ENCODE peak calls at places on chromosomes 3 and 15, in four cellular contexts. D is HCT116, S is IMR-90, R is PC-3. A is an unnamed sample.

GRCh38 chr3:70829101-70829500 is 516.7 kb upstream of the MDFIC2 start:
- DNase-seq in D (no peak), S (peak; percentile 88), R (no peak), A (peak; percentile 87)

GRCh38 chr15:39920510-39921273 is 626 bp upstream of the GPR176 start:
- DNase-seq in R (peak; percentile 80), S (peak; percentile 84), D (no peak), A (peak; percentile 97)

GRCh38 chr3:159260049-159260662 is 458.3 kb downstream of the MFSD1 start:
- DNase-seq in D (peak; percentile 45), S (peak; percentile 77), R (peak; percentile 81), A (peak; percentile 88)

GRCh38 chr15:101310508-101310907 is 15.5 kb upstream of the SNRPA1 start:
- DNase-seq in S (no peak), R (no peak), D (no peak), A (no peak)

GRCh38 chr3:31762016-31762764 is 218.9 kb downstream of the OSBPL10 start:
- DNase-seq in S (no peak), R (no peak), D (no peak), A (no peak)

GRCh38 chr3:4744405-4745239 is 234.6 kb upstream of the BHLHE40 start:
- DNase-seq in S (peak; percentile 82), D (no peak), R (peak; percentile 94), A (peak; percentile 70)

GRCh38 chr15:31024330-31024729 is 32.9 kb upstream of the MTMR10 start:
- DNase-seq in R (peak; percentile 32), S (peak; percentile 99), D (peak; percentile 16), A (peak; percentile 78)

GRCh38 chr3:144018776-144019175 is 47.2 kb downstream of the DIPK2A start:
- DNase-seq in D (no peak), S (peak; percentile 94), R (peak; percentile 49), A (peak; percentile 87)

GRCh38 chr15:60721706-60722105 is 242.8 kb upstream of the ICE2 start:
- DNase-seq in D (no peak), R (no peak), S (peak; percentile 80), A (peak; percentile 56)

GRCh38 chr3:31639828-31640227 is 107.1 kb downstream of the STT3B start:
- DNase-seq in S (no peak), D (no peak), R (no peak), A (no peak)

GRCh38 chr15:56869573-56869972 is 48.9 kb upstream of the TCF12 start:
- DNase-seq in S (no peak), D (peak; percentile 33), R (no peak), A (peak; percentile 51)

GRCh38 chr15:31325432-31325975 is 1.1 kb upstream of the KLF13 start:
- DNase-seq in R (peak; percentile 4), S (peak; percentile 6), D (no peak), A (peak; percentile 58)

GRCh38 chr3:166518040-166518439 is 680.8 kb upstream of the BCHE start:
- DNase-seq in S (no peak), R (no peak), D (no peak), A (no peak)

GRCh38 chr15:25674948-25675347 is 188.2 kb downstream of the ATP10A start:
- DNase-seq in S (no peak), D (no peak), R (no peak), A (no peak)

GRCh38 chr15:20106026-20106425 is 435.6 kb downstream of the GOLGA6L6 start:
- DNase-seq in D (no peak), S (no peak), R (no peak), A (no peak)

GRCh38 chr3:47117803-47118364 is 46.0 kb downstream of the SETD2 start:
- DNase-seq in D (no peak), R (no peak), S (no peak), A (no peak)

GRCh38 chr15:55799287-55800212 is 56.6 kb upstream of the PRTG start:
- DNase-seq in R (peak; percentile 43), S (peak; percentile 52), D (peak; percentile 32), A (peak; percentile 66)

GRCh38 chr15:67331676-67332075 is 77.1 kb downstream of the IQCH start:
- DNase-seq in S (peak; percentile 7), R (no peak), D (no peak), A (peak; percentile 13)

GRCh38 chr3:19898725-19899124 is 35.3 kb downstream of the EFHB start:
- DNase-seq in D (no peak), S (peak; percentile 8), R (peak; percentile 38), A (no peak)

GRCh38 chr3:71225951-71226564 is 357.5 kb downstream of the FOXP1 start:
- DNase-seq in D (no peak), S (peak; percentile 38), R (no peak), A (peak; percentile 38)

GRCh38 chr3:134148534-134148933 is 102.1 kb downstream of the RYK start:
- DNase-seq in D (no peak), R (no peak), S (peak; percentile 18), A (peak; percentile 57)

GRCh38 chr15:65326109-65326508 is 21.6 kb downstream of the RNU5B-1 start:
- DNase-seq in R (no peak), D (no peak), S (no peak), A (no peak)

GRCh38 chr3:111737056-111737711 is 121.9 kb upstream of the PHLDB2 start:
- DNase-seq in D (no peak), S (no peak), R (no peak), A (no peak)

GRCh38 chr3:145326666-145327065 is 834.3 kb downstream of the PLOD2 start:
- DNase-seq in S (no peak), R (no peak), D (no peak), A (no peak)

GRCh38 chr3:9153763-9154601 is 95.5 kb downstream of the SRGAP3 start:
- DNase-seq in R (no peak), S (no peak), D (no peak), A (peak; percentile 83)

GRCh38 chr3:87088366-87088983 is 97.5 kb upstream of the VGLL3 start:
- DNase-seq in R (no peak), D (no peak), S (no peak), A (peak; percentile 67)

GRCh38 chr3:105281989-105282388 is 84.7 kb upstream of the ALCAM start:
- DNase-seq in R (no peak), D (no peak), S (no peak), A (no peak)

GRCh38 chr3:105274536-105274935 is 92.2 kb upstream of the ALCAM start:
- DNase-seq in S (no peak), D (no peak), R (peak; percentile 74), A (no peak)

GRCh38 chr3:105278688-105279087 is 88.0 kb upstream of the ALCAM start:
- DNase-seq in R (no peak), D (no peak), S (no peak), A (no peak)

GRCh38 chr3:105274958-105275357 is 91.8 kb upstream of the ALCAM start:
- DNase-seq in S (peak; percentile 49), R (peak; percentile 95), D (no peak), A (peak; percentile 70)

DNA sequence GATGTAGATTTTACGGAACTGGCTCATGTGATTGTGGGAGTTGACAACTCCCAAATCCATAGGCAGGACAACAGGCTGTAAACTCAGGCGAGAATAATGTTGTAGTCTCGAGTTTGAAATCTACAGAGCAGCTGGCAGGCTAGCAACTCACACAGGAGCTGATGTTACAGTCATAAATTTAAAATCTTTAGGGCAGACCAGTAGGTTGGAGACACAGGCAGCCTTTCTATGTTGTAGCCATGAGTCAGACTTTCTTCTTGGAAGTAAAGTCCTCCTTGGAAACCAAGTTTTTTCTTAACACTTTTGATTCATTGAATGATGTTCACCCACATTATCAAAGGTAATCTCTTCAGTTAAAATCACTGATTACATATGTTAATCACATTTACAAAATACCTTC is 89.1 kb upstream of the ALCAM start:
- DNase-seq in S (peak; percentile 41), R (peak; percentile 59), D (no peak), A (peak; percentile 50)
- H3K4me3 ChIP-seq in S (no peak overlapping the region), R (no peak overlapping the region), D (no peak overlapping the region), A (no peak overlapping the region)

GRCh38 chr3:50229490-50229889 is 6.5 kb upstream of the GNAI2 start:
- DNase-seq in S (no peak), R (no peak), D (no peak), A (no peak)
- H3K27ac ChIP-seq in S (no peak overlapping the region), R (no peak overlapping the region), D (peak overlapping the region; percentile 87), A (no peak overlapping the region)

GRCh38 chr15:95235033-95235432 is 1003.7 kb downstream of the MCTP2 start:
- DNase-seq in D (no peak), R (no peak), S (no peak), A (no peak)
- H3K9ac ChIP-seq in D (no peak overlapping the region), R (no peak overlapping the region), S (no peak overlapping the region), A (no peak overlapping the region)

GRCh38 chr3:171258316-171258715 is 201.9 kb downstream of the TNIK start:
- DNase-seq in S (no peak), R (no peak), D (peak; percentile 56), A (peak; percentile 28)

GRCh38 chr3:171257251-171258179 is 202.7 kb downstream of the TNIK start:
- DNase-seq in R (peak; percentile 25), S (peak; percentile 65), D (no peak), A (peak; percentile 77)

GRCh38 chr3:171256445-171257250 is 203.6 kb downstream of the TNIK start:
- DNase-seq in S (peak; percentile 9), R (peak; percentile 53), D (no peak), A (peak; percentile 59)

GRCh38 chr3:171251842-171252241 is 208.4 kb downstream of the TNIK start:
- DNase-seq in D (no peak), S (no peak), R (no peak), A (no peak)

DNA sequence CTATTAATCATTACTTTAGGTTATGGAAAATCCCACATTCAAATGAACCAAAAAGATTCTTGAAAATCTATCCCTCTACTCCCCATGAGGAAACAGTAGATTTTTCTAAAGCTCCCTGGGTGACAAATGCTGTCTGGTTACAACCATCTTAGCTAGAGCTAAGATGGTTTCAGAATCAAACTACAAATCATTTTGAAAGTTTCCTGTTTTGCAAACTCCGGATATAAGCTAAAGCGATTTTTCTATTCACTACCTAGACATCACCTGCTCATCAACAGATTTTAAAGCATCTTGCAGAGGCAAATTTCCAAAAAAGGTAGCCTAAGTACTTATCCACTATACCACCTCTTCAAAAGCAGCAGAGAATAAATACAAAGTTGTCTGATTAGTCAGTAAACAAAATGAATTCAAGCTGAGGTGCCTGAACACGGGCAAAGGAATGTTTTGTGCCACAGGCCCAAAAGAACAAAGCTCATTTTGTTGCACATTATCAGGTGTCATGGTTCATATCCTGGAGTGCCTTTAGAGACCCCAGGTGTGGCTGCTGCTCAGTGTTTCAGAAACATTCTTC is 204.9 kb downstream of the TNIK start:
- DNase-seq in S (no peak), R (no peak), D (no peak), A (no peak)
- H3K4me3 ChIP-seq in S (no peak overlapping the region), R (no peak overlapping the region), D (no peak overlapping the region), A (no peak overlapping the region)

GRCh38 chr15:48999314-48999713 is 35.6 kb upstream of the SHC4 start:
- DNase-seq in D (no peak), S (no peak), R (no peak), A (no peak)

GRCh38 chr15:48992096-48992495 is 28.4 kb upstream of the SHC4 start:
- DNase-seq in D (no peak), R (no peak), S (no peak), A (no peak)

GRCh38 chr15:48992545-48992944 is 28.8 kb upstream of the SHC4 start:
- DNase-seq in D (no peak), R (no peak), S (no peak), A (no peak)

GRCh38 chr15:48993411-48993810 is 29.7 kb upstream of the SHC4 start:
- DNase-seq in S (peak; percentile 35), R (no peak), D (no peak), A (peak; percentile 18)

GRCh38 chr15:48996276-48996675 is 32.6 kb upstream of the SHC4 start:
- DNase-seq in R (no peak), D (no peak), S (peak; percentile 33), A (peak; percentile 40)
- H3K27ac ChIP-seq in R (no peak overlapping the region), D (no peak overlapping the region), S (no peak overlapping the region), A (no peak overlapping the region)

A was measured in GM23248.